ENCODE peak calls at places on chromosome 18, in six cellular contexts. L is activated T-helper 9 cell treated with anti-CD3 and anti-CD28 coated beads, Interleukin-2, amount 50 U/mL, for 16 hours; B is body of pancreas; C is NCI-H748 treated with DMSO at 0.1 percent for 48 hours; T is RWPE1; K is HTR-8/SVneo. G is an unnamed sample.

GRCh38 chr18:41955688-41956087 is 654 bp downstream of the PIK3C3 start:
- DNase-seq in L (no peak), B (no peak), C (no peak), T (no peak), K (no peak), G (no peak)

GRCh38 chr18:48923746-48924580 is 26.8 kb downstream of the SMAD7 start:
- DNase-seq in L (no peak), B (no peak), C (no peak), T (no peak), K (no peak), G (no peak)

GRCh38 chr18:78875268-78875997 is 104.2 kb upstream of the SALL3 start:
- DNase-seq in L (no peak), B (peak), C (peak), T (peak), K (no peak), G (no peak)

GRCh38 chr18:36191286-36191685 is 4.0 kb downstream of the MOCOS start:
- DNase-seq in L (no peak), B (no peak), C (no peak), T (no peak), K (no peak), G (no peak)

GRCh38 chr18:3771121-3771971 is 321.4 kb downstream of the TGIF1 start:
- DNase-seq in L (peak), B (peak), C (no peak), T (peak), K (peak), G (peak)

GRCh38 chr18:13199169-13199568 is 19.4 kb upstream of the LDLRAD4 start:
- DNase-seq in L (no peak), B (no peak), C (no peak), T (no peak), K (no peak), G (no peak)

GRCh38 chr18:52007109-52007508 is 332.9 kb upstream of the DCC start:
- DNase-seq in L (no peak), B (no peak), C (no peak), T (no peak), K (no peak), G (no peak)

GRCh38 chr18:1270081-1270480 is 365.4 kb downstream of the ADCYAP1 start:
- DNase-seq in L (no peak), B (peak), C (peak), T (no peak), K (no peak), G (no peak)

GRCh38 chr18:41462946-41463345 is 492.1 kb upstream of the PIK3C3 start:
- DNase-seq in L (no peak), B (no peak), C (no peak), T (no peak), K (no peak), G (no peak)

GRCh38 chr18:50393802-50394201 is 19.0 kb downstream of the SKA1 start:
- DNase-seq in L (no peak), B (no peak), C (no peak), T (no peak), K (no peak), G (no peak)

GRCh38 chr18:12497296-12497695 is 89.6 kb downstream of the PRELID3A start:
- DNase-seq in L (no peak), B (no peak), C (no peak), T (no peak), K (no peak), G (no peak)

GRCh38 chr18:61732854-61733253 is 160.0 kb downstream of the RNF152 start:
- DNase-seq in L (no peak), B (peak), C (no peak), T (no peak), K (no peak), G (no peak)

GRCh38 chr18:69897397-69898108 is 50.1 kb downstream of the CD226 start:
- DNase-seq in L (no peak), B (no peak), C (no peak), T (no peak), K (no peak), G (no peak)

GRCh38 chr18:75041586-75041985 is 167.4 kb downstream of the PTGR3 start:
- DNase-seq in L (no peak), B (no peak), C (peak), T (peak), K (peak), G (no peak)

GRCh38 chr18:57107141-57107832 is 39.6 kb upstream of the BOD1L2 start:
- DNase-seq in L (no peak), B (no peak), C (no peak), T (peak), K (no peak), G (no peak)

GRCh38 chr18:58402247-58402646 is 226.6 kb downstream of the ALPK2 start:
- DNase-seq in L (no peak), B (peak), C (peak), T (no peak), K (no peak), G (no peak)

GRCh38 chr18:28163201-28163778 is 13.6 kb downstream of the CDH2 start:
- DNase-seq in L (no peak), B (no peak), C (no peak), T (no peak), K (no peak), G (no peak)

GRCh38 chr18:76402026-76402990 is 92.7 kb downstream of the ZNF516 start:
- DNase-seq in L (no peak), B (no peak), C (no peak), T (no peak), K (no peak), G (no peak)

GRCh38 chr18:77359561-77360314 is 110.1 kb downstream of the GALR1 start:
- DNase-seq in L (no peak), B (no peak), C (no peak), T (no peak), K (no peak), G (no peak)

GRCh38 chr18:10482985-10483949 is 28.8 kb downstream of the APCDD1 start:
- DNase-seq in L (no peak), B (no peak), C (no peak), T (no peak), K (no peak), G (no peak)

GRCh38 chr18:42229211-42230210 is 274.5 kb downstream of the PIK3C3 start:
- DNase-seq in L (no peak), B (no peak), C (no peak), T (no peak), K (no peak), G (no peak)

GRCh38 chr18:70672581-70672980 is 383.7 kb downstream of the SOCS6 start:
- DNase-seq in L (no peak), B (no peak), C (no peak), T (no peak), K (no peak), G (no peak)

GRCh38 chr18:46379323-46379950 is 275.3 kb downstream of the HAUS1 start:
- DNase-seq in L (no peak), B (no peak), C (no peak), T (no peak), K (no peak), G (no peak)

GRCh38 chr18:3688682-3689081 is 238.7 kb downstream of the TGIF1 start:
- DNase-seq in L (no peak), B (no peak), C (no peak), T (peak), K (peak), G (no peak)

GRCh38 chr18:37334494-37335125 is 231.0 kb downstream of the CELF4 start:
- DNase-seq in L (no peak), B (no peak), C (no peak), T (no peak), K (no peak), G (no peak)

GRCh38 chr18:42131044-42131939 is 176.3 kb downstream of the PIK3C3 start:
- DNase-seq in L (no peak), B (peak), C (peak), T (no peak), K (no peak), G (no peak)

GRCh38 chr18:78683191-78684010 is 296.2 kb upstream of the SALL3 start:
- DNase-seq in L (no peak), B (no peak), C (no peak), T (no peak), K (no peak), G (no peak)

GRCh38 chr18:8800876-8801262 is 95.5 kb downstream of the MTCL1 start:
- DNase-seq in L (no peak), B (no peak), C (no peak), T (peak), K (no peak), G (no peak)

G was measured in hippocampal formation.